ENCODE peak calls at places on chromosomes 13 and 19, in four cellular contexts. One of them, this sample, is unnamed.

GRCh38 chr19:1373534-1374249 is 10.0 kb upstream of the NDUFS7 start:
- DNase-seq in H1: no peak
- DNase-seq in H9: no peak
- DNase-seq in mesendoderm: no peak
- DNase-seq in this sample: peak

GRCh38 chr19:7840629-7841028 is 10.6 kb downstream of the EVI5L start:
- DNase-seq in H9: no peak
- DNase-seq in mesendoderm: no peak
- DNase-seq in H1: no peak
- DNase-seq in this sample: no peak

GRCh38 chr13:99000137-99000536 is 22.3 kb upstream of the DOCK9 start:
- DNase-seq in H9: no peak
- DNase-seq in H1: no peak
- DNase-seq in mesendoderm: peak
- DNase-seq in this sample: no peak

GRCh38 chr13:19818223-19818842 is 35.6 kb upstream of the PSPC1 start:
- DNase-seq in H9: peak
- DNase-seq in mesendoderm: peak
- DNase-seq in H1: peak
- DNase-seq in this sample: no peak

GRCh38 chr19:17405250-17406038 is at the start of gene BST2:
- DNase-seq in H9: peak
- DNase-seq in H1: no peak
- DNase-seq in mesendoderm: peak
- DNase-seq in this sample: peak

GRCh38 chr19:47280183-47280797 is 5.6 kb downstream of the INAFM1 start:
- DNase-seq in mesendoderm: peak
- DNase-seq in H9: peak
- DNase-seq in H1: no peak
- DNase-seq in this sample: no peak

GRCh38 chr13:45882626-45883025 is 31.1 kb upstream of the SIAH3 start:
- DNase-seq in H1: peak
- DNase-seq in mesendoderm: peak
- DNase-seq in H9: peak
- DNase-seq in this sample: no peak

GRCh38 chr19:48415395-48415794 is 21.9 kb downstream of the GRIN2D start:
- DNase-seq in mesendoderm: peak
- DNase-seq in H9: peak
- DNase-seq in H1: peak
- DNase-seq in this sample: peak

GRCh38 chr13:21320642-21321034 is 138.5 kb downstream of the ZDHHC20 start:
- DNase-seq in mesendoderm: no peak
- DNase-seq in H9: no peak
- DNase-seq in H1: no peak
- DNase-seq in this sample: no peak

GRCh38 chr19:743168-743687 is 7.7 kb upstream of the MISP start:
- DNase-seq in mesendoderm: peak
- DNase-seq in H9: no peak
- DNase-seq in H1: no peak
- DNase-seq in this sample: no peak

GRCh38 chr19:5170329-5170745 is 170.3 kb downstream of the PTPRS start:
- DNase-seq in H1: no peak
- DNase-seq in H9: peak
- DNase-seq in mesendoderm: peak
- DNase-seq in this sample: no peak

GRCh38 chr19:43777163-43777700 is 3.5 kb downstream of the KCNN4 start:
- DNase-seq in H1: no peak
- DNase-seq in mesendoderm: no peak
- DNase-seq in H9: no peak
- DNase-seq in this sample: peak

GRCh38 chr13:50208826-50209335 is 193.6 kb downstream of the KCNRG start:
- DNase-seq in mesendoderm: peak
- DNase-seq in H1: peak
- DNase-seq in H9: peak
- DNase-seq in this sample: peak

GRCh38 chr13:23707674-23708073 is 137.5 kb downstream of the TNFRSF19 start:
- DNase-seq in mesendoderm: peak
- DNase-seq in H1: no peak
- DNase-seq in H9: no peak
- DNase-seq in this sample: peak

GRCh38 chr13:24627090-24627714 is 53.0 kb upstream of the ATP12A start:
- DNase-seq in mesendoderm: peak
- DNase-seq in H9: peak
- DNase-seq in H1: peak
- DNase-seq in this sample: no peak

GRCh38 chr13:31101511-31102170 is 60.1 kb downstream of the HSPH1 start:
- DNase-seq in H9: no peak
- DNase-seq in H1: no peak
- DNase-seq in mesendoderm: no peak
- DNase-seq in this sample: no peak

GRCh38 chr19:53165691-53166091 is 6.8 kb upstream of the ZNF347 start:
- DNase-seq in H1: no peak
- DNase-seq in mesendoderm: no peak
- DNase-seq in H9: no peak
- DNase-seq in this sample: no peak

DNA sequence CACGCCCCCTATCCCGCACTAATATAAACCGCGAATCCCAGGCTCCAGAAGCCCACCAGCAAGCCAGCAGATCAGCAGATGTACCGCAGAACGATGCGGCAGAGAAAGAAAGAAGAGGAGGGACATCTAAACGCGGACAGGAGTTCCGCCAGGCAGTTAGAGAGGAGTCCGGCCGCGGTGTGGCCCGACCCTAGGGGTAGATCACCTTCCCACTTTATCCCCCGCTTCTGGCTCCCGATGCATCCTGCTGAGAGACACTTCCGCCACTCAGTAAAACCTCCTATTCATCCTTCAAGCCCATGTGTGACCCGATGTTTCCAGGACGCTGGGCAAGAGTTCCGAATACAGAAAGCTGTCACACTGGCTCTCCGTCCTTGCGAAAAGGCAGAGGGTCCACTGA is 1046.8 kb downstream of the SLITRK5 start:
- DNase-seq in H9: no peak
- DNase-seq in mesendoderm: no peak
- DNase-seq in H1: no peak
- DNase-seq in this sample: no peak
- H3K9ac ChIP-seq in H9: no peak
- H3K9ac ChIP-seq in mesendoderm: no peak
- H3K9ac ChIP-seq in H1: no peak
- H3K9ac ChIP-seq in this sample: no peak

DNA sequence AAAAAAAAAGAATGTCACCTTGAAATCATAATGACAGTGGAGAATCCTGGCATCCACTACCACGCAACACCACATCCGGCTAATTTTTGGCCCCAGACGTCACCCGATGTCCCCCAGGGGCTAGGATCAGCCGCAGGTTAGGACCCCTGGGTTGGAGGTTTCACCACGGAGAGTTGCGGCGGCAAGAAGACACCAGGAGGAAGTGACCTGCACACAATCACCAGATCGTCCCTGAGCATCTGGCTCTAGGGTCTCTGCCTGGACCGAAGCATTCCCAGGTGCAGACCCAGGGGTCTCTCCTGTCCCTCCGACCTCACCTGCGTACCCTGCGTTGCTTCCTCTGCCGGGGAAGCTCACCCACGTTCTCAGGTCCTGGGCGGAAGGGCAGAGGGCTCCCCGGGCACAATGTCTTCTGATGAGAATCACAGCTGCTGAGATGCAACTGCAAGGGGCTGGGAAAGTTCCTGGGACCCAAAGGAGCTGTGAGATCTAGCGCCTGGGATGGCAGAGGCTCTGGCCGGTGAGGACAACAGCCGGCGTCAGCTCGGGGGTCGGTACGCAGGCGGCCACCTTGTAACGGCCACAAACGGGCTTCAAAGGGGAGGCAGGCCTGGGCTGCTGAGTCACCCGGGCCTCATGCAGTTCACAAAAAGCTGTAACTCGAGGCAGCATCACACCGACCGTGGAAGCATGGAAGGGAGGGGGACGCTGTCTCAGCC is 111.2 kb downstream of the GADD45B start:
- DNase-seq in mesendoderm: peak
- DNase-seq in H1: no peak
- DNase-seq in H9: peak
- DNase-seq in this sample: peak
- H3K56ac ChIP-seq in mesendoderm: peak
- H3K56ac ChIP-seq in H1: peak
- H3K56ac ChIP-seq in H9: no peak
- H3K56ac ChIP-seq in this sample: no peak

GRCh38 chr19:33275933-33276619 is 26.3 kb downstream of the CEBPA start:
- DNase-seq in H9: no peak
- DNase-seq in H1: no peak
- DNase-seq in mesendoderm: no peak
- DNase-seq in this sample: no peak

GRCh38 chr19:33278403-33279269 is 23.7 kb downstream of the CEBPA start:
- DNase-seq in H9: no peak
- DNase-seq in mesendoderm: no peak
- DNase-seq in H1: no peak
- DNase-seq in this sample: no peak

GRCh38 chr19:33277434-33277833 is 24.9 kb downstream of the CEBPA start:
- DNase-seq in mesendoderm: no peak
- DNase-seq in H9: no peak
- DNase-seq in H1: no peak
- DNase-seq in this sample: no peak

GRCh38 chr19:33279430-33280350 is 22.6 kb downstream of the CEBPA start:
- DNase-seq in H1: no peak
- DNase-seq in mesendoderm: no peak
- DNase-seq in H9: no peak
- DNase-seq in this sample: no peak

DNA sequence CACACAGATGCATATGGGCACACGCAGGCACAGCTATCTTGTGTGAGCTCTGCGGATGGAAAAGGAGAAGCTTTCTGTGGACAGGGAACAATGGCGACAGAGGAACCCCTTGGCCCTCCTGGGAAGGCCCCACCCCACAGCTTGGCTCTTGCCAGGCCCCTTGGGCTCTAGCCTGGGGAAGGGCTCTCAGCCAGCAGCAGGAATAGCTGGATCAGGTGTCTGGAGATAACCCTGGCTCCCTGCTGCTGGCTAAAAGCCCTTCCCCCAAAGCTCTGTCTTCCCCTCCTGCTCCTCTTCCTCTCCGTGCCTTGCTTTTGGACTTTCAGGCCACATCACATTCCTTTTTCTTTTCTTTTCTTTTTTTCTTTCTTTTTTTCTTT is 24.3 kb downstream of the CEBPA start:
- DNase-seq in H1: no peak
- DNase-seq in H9: no peak
- DNase-seq in mesendoderm: no peak
- DNase-seq in this sample: no peak
- H3K27ac ChIP-seq in H1: no peak
- H3K27ac ChIP-seq in H9: no peak
- H3K27ac ChIP-seq in mesendoderm: no peak
- H3K27ac ChIP-seq in this sample: no peak

DNA sequence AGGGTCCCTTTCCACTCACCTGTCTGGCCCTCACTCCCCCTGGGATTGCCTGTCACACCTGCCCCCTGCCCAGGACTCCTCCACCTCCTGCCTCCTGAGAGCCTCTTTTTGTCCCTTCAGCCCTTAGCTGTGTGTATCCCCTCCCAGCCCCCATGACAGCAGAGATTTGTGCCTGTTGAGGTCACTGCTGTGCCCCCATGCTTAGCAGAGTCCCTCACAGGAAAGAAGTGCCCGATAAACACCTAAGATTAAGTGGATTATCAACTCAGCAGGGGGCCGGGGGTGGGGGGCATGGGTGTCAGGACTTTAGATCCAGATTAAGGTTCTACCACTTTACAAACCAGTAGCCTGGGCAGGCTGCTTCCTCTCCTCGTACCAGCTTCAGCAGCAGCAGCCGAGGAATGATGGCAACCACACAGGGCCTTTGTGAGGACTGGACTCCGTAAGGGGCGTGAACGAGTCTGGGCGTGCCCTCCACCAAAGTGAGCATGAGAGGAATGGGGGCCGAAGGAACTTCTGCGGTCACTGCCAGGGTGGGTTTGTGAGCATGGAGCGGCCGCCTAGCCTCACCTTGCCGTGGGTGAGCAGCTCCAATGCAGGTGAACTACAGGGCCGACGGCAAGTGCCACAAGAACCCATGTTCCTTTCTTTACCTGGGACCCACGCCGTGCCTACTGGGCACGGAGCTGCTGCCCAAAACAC is 36.1 kb downstream of the ZNF787 start:
- DNase-seq in H9: no peak
- DNase-seq in H1: no peak
- DNase-seq in mesendoderm: no peak
- DNase-seq in this sample: no peak
- H3K9ac ChIP-seq in H9: no peak
- H3K9ac ChIP-seq in H1: no peak
- H3K9ac ChIP-seq in mesendoderm: no peak
- H3K9ac ChIP-seq in this sample: no peak

GRCh38 chr13:97417698-97418097 is 16.3 kb upstream of the RAP2A start:
- DNase-seq in H9: peak
- DNase-seq in H1: no peak
- DNase-seq in mesendoderm: no peak
- DNase-seq in this sample: no peak
- H3K56ac ChIP-seq in H9: no peak
- H3K56ac ChIP-seq in H1: no peak
- H3K56ac ChIP-seq in mesendoderm: no peak
- H3K56ac ChIP-seq in this sample: no peak